ENCODE peak calls at places on chromosomes 16 and 17, in four cellular contexts. M is glomerular endothelial cell, P is hepatocyte, X is anterior cingulate cortex. Q is an unnamed sample.
A peak's percentile ranks its signal among the peaks of the same experiment; 100 is the strongest.

GRCh38 chr17:1931759-1932579 is 93.2 kb downstream of the RTN4RL1 start:
- DNase-seq in M (no peak), P (peak; percentile 74), X (peak; percentile 37), Q (peak; percentile 34)

GRCh38 chr17:35906559-35907265 is 23.9 kb downstream of the RDM1 start:
- DNase-seq in M (no peak), P (no peak), X (no peak), Q (no peak)

GRCh38 chr17:4162775-4163498 is 19.9 kb downstream of the CYB5D2 start:
- DNase-seq in M (no peak), P (no peak), X (no peak), Q (no peak)

GRCh38 chr17:70855401-70856054 is 686.2 kb downstream of the KCNJ2 start:
- DNase-seq in M (no peak), P (no peak), X (no peak), Q (no peak)

GRCh38 chr17:74977802-74978201 is 5.2 kb upstream of the HID1 start:
- DNase-seq in M (no peak), P (no peak), X (no peak), Q (no peak)

GRCh38 chr16:64983226-64983625 is 138.6 kb downstream of the CDH11 start:
- DNase-seq in M (no peak), P (no peak), X (no peak), Q (no peak)

GRCh38 chr16:8848939-8849391 is 19.8 kb downstream of the CARHSP1 start:
- DNase-seq in M (no peak), P (no peak), X (no peak), Q (no peak)

GRCh38 chr17:69460963-69461922 is 46.7 kb downstream of the MAP2K6 start:
- DNase-seq in M (no peak), P (no peak), X (no peak), Q (no peak)

GRCh38 chr17:28216528-28216927 is 102.5 kb upstream of the TMEM97 start:
- DNase-seq in M (no peak), P (no peak), X (no peak), Q (no peak)

GRCh38 chr17:35684046-35684802 is 47.2 kb upstream of the RASL10B start:
- DNase-seq in M (no peak), P (no peak), X (no peak), Q (no peak)

GRCh38 chr17:7281074-7281952 is at the start of gene SLC2A4:
- DNase-seq in M (no peak), P (peak; percentile 98), X (peak; percentile 77), Q (peak; percentile 45)

GRCh38 chr16:84850714-84851113 is 30.9 kb downstream of the CRISPLD2 start:
- DNase-seq in M (no peak), P (no peak), X (no peak), Q (no peak)

GRCh38 chr16:75714661-75715060 is 11.6 kb downstream of the CPHXL start:
- DNase-seq in M (no peak), P (no peak), X (no peak), Q (no peak)

GRCh38 chr17:44972953-44973352 is 4.8 kb upstream of the C1QL1 start:
- DNase-seq in M (no peak), P (no peak), X (no peak), Q (no peak)

GRCh38 chr17:75478508-75478907 is 22.1 kb downstream of the TMEM94 start:
- DNase-seq in M (no peak), P (no peak), X (no peak), Q (no peak)